ENCODE peak calls at places on chromosomes 1 and 21, in four cellular contexts. One of them, this sample, is unnamed.
A peak's percentile ranks its signal among the peaks of the same experiment; 100 is the strongest.

GRCh38 chr1:215794151-215794550 is 227.0 kb downstream of the KCTD3 start:
- DNase-seq in fibroblast of mammary gland: no peak
- DNase-seq in stimulated activated CD8-positive, alpha-beta memory T cell treated with anti-CD3 and anti-CD28 coated beads, Interleukin-15, amount 100 ng/mL, for 4 hours: no peak
- DNase-seq in tibial nerve: no peak
- DNase-seq in this sample: no peak

GRCh38 chr1:234079896-234080295 is 175.4 kb downstream of the SLC35F3 start:
- DNase-seq in stimulated activated CD8-positive, alpha-beta memory T cell treated with anti-CD3 and anti-CD28 coated beads, Interleukin-15, amount 100 ng/mL, for 4 hours: no peak
- DNase-seq in tibial nerve: no peak
- DNase-seq in fibroblast of mammary gland: no peak
- DNase-seq in this sample: no peak

GRCh38 chr1:88998716-88999115 is 6.3 kb upstream of the KYAT3 start:
- DNase-seq in tibial nerve: no peak
- DNase-seq in stimulated activated CD8-positive, alpha-beta memory T cell treated with anti-CD3 and anti-CD28 coated beads, Interleukin-15, amount 100 ng/mL, for 4 hours: no peak
- DNase-seq in fibroblast of mammary gland: peak; percentile 73
- DNase-seq in this sample: no peak

GRCh38 chr1:43558346-43558841 is 27.7 kb downstream of the PTPRF start:
- DNase-seq in stimulated activated CD8-positive, alpha-beta memory T cell treated with anti-CD3 and anti-CD28 coated beads, Interleukin-15, amount 100 ng/mL, for 4 hours: no peak
- DNase-seq in fibroblast of mammary gland: peak; percentile 38
- DNase-seq in tibial nerve: no peak
- DNase-seq in this sample: no peak

GRCh38 chr1:206826409-206826808 is 39.0 kb upstream of the IL20 start:
- DNase-seq in stimulated activated CD8-positive, alpha-beta memory T cell treated with anti-CD3 and anti-CD28 coated beads, Interleukin-15, amount 100 ng/mL, for 4 hours: no peak
- DNase-seq in tibial nerve: no peak
- DNase-seq in fibroblast of mammary gland: peak; percentile 73
- DNase-seq in this sample: no peak

GRCh38 chr1:118481091-118481490 is 296.1 kb upstream of the SPAG17 start:
- DNase-seq in fibroblast of mammary gland: no peak
- DNase-seq in stimulated activated CD8-positive, alpha-beta memory T cell treated with anti-CD3 and anti-CD28 coated beads, Interleukin-15, amount 100 ng/mL, for 4 hours: no peak
- DNase-seq in tibial nerve: no peak
- DNase-seq in this sample: no peak

GRCh38 chr1:64163972-64164371 is 39.5 kb upstream of the UBE2U start:
- DNase-seq in tibial nerve: no peak
- DNase-seq in stimulated activated CD8-positive, alpha-beta memory T cell treated with anti-CD3 and anti-CD28 coated beads, Interleukin-15, amount 100 ng/mL, for 4 hours: no peak
- DNase-seq in fibroblast of mammary gland: peak; percentile 68
- DNase-seq in this sample: no peak

GRCh38 chr21:28336299-28336698 is 656.4 kb downstream of the LTN1 start:
- DNase-seq in tibial nerve: no peak
- DNase-seq in fibroblast of mammary gland: peak; percentile 94
- DNase-seq in stimulated activated CD8-positive, alpha-beta memory T cell treated with anti-CD3 and anti-CD28 coated beads, Interleukin-15, amount 100 ng/mL, for 4 hours: no peak
- DNase-seq in this sample: no peak

This sample was measured in cortex of kidney.